ENCODE peak calls at places on chromosomes 7 and 10, in five cellular contexts. Q, X, F, N and T are unnamed samples.

GRCh38 chr10:88115406-88115805 is 252.0 kb downstream of the PTEN start:
- DNase-seq in N (no peak), X (no peak), Q (peak; percentile 26), F (no peak), T (no peak)

GRCh38 chr10:16891375-16892313 is 74.4 kb upstream of the RSU1 start:
- DNase-seq in X (peak; percentile 88), F (peak; percentile 72), N (no peak), Q (peak; percentile 94), T (peak; percentile 66)

GRCh38 chr10:22606164-22606614 is 108.2 kb downstream of the PIP4K2A start:
- DNase-seq in N (peak; percentile 91), F (peak; percentile 26), X (no peak), Q (peak; percentile 89), T (no peak)

GRCh38 chr7:35781767-35782515 is 18.9 kb upstream of the SEPTIN7 start:
- DNase-seq in F (no peak), X (no peak), N (no peak), Q (no peak), T (no peak)

GRCh38 chr10:119020627-119020946 is 8.9 kb upstream of the NANOS1 start:
- DNase-seq in Q (no peak), N (no peak), X (no peak), F (no peak), T (no peak)

GRCh38 chr7:48887500-48887899 is 36.8 kb upstream of the CDC14C start:
- DNase-seq in N (peak; percentile 57), F (peak; percentile 30), X (no peak), Q (no peak), T (no peak)

GRCh38 chr7:140417456-140418155 is 13.7 kb downstream of the RAB19 start:
- DNase-seq in X (no peak), F (no peak), Q (no peak), N (no peak), T (no peak)

GRCh38 chr10:102085336-102085735 is 20.2 kb downstream of the HPS6 start:
- DNase-seq in X (no peak), F (no peak), N (peak; percentile 61), Q (no peak), T (no peak)

GRCh38 chr10:118615888-118616287 is 20.4 kb upstream of the PRLHR start:
- DNase-seq in F (no peak), X (no peak), Q (peak; percentile 12), N (no peak), T (no peak)